ENCODE peak calls at places on chromosomes 4 and X, in four cellular contexts. H is cardiac muscle cell; R is naive thymus-derived CD4-positive, alpha-beta T cell; G is trophoblast cell. U is an unnamed sample.

GRCh38 chr4:172997217-172997609 is 171.4 kb upstream of the GALNT7 start:
- DNase-seq in R (no peak), G (no peak), H (no peak), U (no peak)

GRCh38 chr4:74117024-74117534 is 18.1 kb upstream of the CXCL2 start:
- DNase-seq in R (no peak), H (peak; percentile 97), G (peak; percentile 82), U (peak; percentile 62)

GRCh38 chr4:14348506-14348905 is 653.8 kb upstream of the CPEB2 start:
- DNase-seq in H (peak; percentile 41), G (no peak), R (no peak), U (no peak)

GRCh38 chrX:67614414-67614813 is 70.6 kb downstream of the AR start:
- DNase-seq in G (peak; percentile 1), H (peak; percentile 38), R (no peak), U (no peak)

GRCh38 chr4:145938618-145939177 is at the start of gene ZNF827:
- DNase-seq in R (peak; percentile 68), H (peak; percentile 85), G (peak; percentile 32), U (peak; percentile 44)

GRCh38 chrX:88425739-88426138 is 321.3 kb upstream of the CPXCR1 start:
- DNase-seq in H (no peak), R (no peak), G (peak; percentile 14), U (no peak)

GRCh38 chr4:186942745-186943606 is 219.3 kb upstream of the FAT1 start:
- DNase-seq in H (peak; percentile 70), G (no peak), R (no peak), U (no peak)

GRCh38 chr4:89598602-89599001 is 238.4 kb downstream of the SNCA start:
- DNase-seq in R (peak; percentile 6), H (peak; percentile 17), G (peak; percentile 40), U (no peak)

GRCh38 chr4:106647451-106647850 is 278.9 kb upstream of the GIMD1 start:
- DNase-seq in R (no peak), G (no peak), H (no peak), U (no peak)

GRCh38 chr4:181792641-181793612 is 450.3 kb upstream of the TENM3 start:
- DNase-seq in R (no peak), H (no peak), G (no peak), U (no peak)

GRCh38 chr4:32658019-32658418 is 1937.8 kb downstream of the PCDH7 start:
- DNase-seq in G (no peak), R (no peak), H (no peak), U (no peak)

GRCh38 chr4:93810340-93810992 is 18.1 kb upstream of the ATOH1 start:
- DNase-seq in G (no peak), R (no peak), H (no peak), U (no peak)

DNA sequence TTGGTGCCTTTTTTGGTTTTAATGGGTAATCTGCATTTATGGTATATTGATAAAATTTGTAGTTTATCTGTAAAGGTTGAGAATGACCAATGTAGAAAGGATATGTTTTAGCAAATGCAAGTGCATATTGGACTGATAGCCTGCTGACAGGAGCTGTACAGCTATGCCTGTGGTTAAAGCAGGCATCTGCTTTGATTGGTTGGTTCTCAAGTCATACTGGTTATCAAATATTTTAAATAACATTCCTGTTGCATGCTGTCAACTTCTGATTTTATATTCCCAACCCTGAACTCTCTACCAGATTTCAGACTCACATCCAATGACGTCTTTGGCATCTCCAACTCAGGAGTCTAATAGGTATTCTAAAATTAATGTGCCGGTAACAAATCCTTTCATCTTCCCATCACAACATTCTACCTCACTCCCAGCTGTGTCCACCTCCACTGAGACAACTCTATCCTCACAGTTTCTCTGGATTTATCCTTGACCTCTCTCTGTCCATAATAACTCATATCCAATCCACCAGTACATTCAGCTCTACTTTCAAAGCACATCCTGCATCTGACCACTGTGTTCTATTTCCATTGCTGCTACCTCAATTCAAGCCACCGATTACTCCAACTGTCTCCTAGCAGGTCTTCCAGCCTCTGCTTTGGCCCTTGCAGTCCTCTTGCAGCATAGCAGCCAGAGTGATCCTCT is 125.7 kb downstream of the CAMK2D start:
- DNase-seq in G (no peak), R (no peak), H (peak; percentile 67), U (no peak)
- H3K27ac ChIP-seq in G (no peak overlapping the region), R (no peak overlapping the region), H (no peak overlapping the region), U (no peak overlapping the region)

GRCh38 chrX:48663241-48663640 is 20.4 kb upstream of the WAS start:
- DNase-seq in G (no peak), H (no peak), R (no peak), U (no peak)

GRCh38 chrX:48667504-48667903 is 16.1 kb upstream of the WAS start:
- DNase-seq in R (no peak), G (no peak), H (no peak), U (no peak)

GRCh38 chrX:48665991-48666390 is 17.6 kb upstream of the WAS start:
- DNase-seq in H (peak; percentile 21), R (no peak), G (no peak), U (no peak)

GRCh38 chrX:48666649-48667048 is 16.9 kb upstream of the WAS start:
- DNase-seq in R (no peak), H (no peak), G (no peak), U (no peak)

DNA sequence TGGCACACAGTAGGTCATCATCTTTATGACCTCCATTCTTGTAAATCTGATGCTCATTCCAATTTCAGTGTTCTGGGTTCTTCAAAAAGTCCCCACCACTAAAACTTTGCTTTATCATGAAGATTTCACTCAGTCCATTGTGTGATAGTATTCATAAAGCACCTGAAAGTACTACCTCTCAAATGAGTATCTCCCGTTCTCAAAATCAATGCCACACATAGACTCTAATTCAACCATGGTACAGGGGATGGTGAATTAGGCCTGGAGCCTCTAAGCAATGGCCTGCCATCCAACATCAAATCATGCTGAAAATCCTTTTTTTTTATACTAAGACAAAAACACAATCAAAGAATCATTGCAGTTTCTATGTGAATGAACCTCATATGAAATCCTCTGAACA is 19.4 kb upstream of the WAS start:
- DNase-seq in H (no peak), R (no peak), G (no peak), U (no peak)
- H3K27ac ChIP-seq in H (no peak overlapping the region), R (no peak overlapping the region), G (no peak overlapping the region), U (no peak overlapping the region)

DNA sequence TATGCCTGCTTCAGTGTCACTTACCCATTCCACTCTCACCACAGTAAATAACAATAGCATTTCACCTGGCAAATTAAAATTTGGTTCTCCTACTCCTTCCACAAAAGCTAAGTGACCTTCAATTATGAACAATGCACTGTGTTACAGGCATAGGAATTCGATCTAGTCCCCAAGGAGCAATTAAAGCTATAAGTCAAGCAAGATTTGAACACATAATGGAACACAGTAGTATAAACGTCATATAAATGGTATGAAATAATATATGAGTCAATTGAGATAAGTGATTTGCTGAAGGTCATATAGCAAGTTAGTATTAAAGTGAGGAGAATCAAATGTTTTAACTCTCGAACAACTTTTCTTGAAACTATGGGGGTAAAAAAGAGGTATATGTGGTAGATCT is 65.8 kb downstream of the ARAP2 start:
- DNase-seq in H (no peak), G (no peak), R (no peak), U (no peak)
- H3K27ac ChIP-seq in H (no peak overlapping the region), G (no peak overlapping the region), R (no peak overlapping the region), U (no peak overlapping the region)

GRCh38 chrX:107845625-107846024 is 20.0 kb downstream of the MID2 start:
- DNase-seq in R (no peak), H (no peak), G (no peak), U (no peak)

GRCh38 chrX:107851215-107851614 is 25.5 kb downstream of the MID2 start:
- DNase-seq in H (peak; percentile 55), G (peak; percentile 65), R (no peak), U (no peak)

DNA sequence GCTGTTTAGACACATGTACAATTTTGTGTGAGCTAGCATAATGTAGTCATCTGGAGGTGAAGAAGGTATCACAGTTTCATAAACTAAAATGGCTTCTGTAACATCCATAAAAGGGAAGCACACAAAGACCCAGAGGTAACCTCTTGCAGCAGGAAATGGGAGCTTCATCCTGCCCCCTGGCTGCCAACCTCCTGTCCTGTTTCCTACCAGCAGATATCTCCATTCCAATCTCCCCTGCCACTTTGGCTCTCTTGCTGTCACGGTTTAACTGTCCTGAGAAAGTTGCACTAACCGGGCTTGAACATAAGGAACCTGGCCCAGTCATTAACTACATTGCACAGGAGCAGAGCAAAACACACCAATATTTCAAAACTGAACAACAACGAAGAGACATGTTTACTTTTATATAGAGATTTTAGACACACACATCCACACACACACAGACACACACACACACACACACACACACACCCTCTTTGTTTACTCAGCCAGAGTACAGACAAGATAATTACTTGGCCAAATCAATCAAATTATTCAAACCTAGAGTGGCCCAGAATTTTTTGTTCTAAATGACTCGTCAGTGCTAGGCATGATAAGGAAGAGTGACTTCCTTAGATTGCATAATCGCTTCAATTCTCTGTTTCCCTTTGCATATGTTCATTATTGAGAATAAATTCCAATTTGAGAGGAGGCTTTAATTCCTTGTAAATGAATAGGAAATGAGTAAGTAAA is 24.2 kb downstream of the MID2 start:
- DNase-seq in G (no peak), R (peak; percentile 2), H (no peak), U (no peak)
- H3K27ac ChIP-seq in G (no peak overlapping the region), R (no peak overlapping the region), H (no peak overlapping the region), U (no peak overlapping the region)

GRCh38 chr4:8477676-8478075 is 37.1 kb downstream of the TRMT44 start:
- DNase-seq in G (no peak), R (no peak), H (no peak), U (no peak)

GRCh38 chr4:8477095-8477635 is 36.6 kb downstream of the TRMT44 start:
- DNase-seq in R (no peak), G (no peak), H (no peak), U (no peak)

GRCh38 chr4:8480221-8480620 is 39.6 kb downstream of the TRMT44 start:
- DNase-seq in R (no peak), H (no peak), G (no peak), U (no peak)

GRCh38 chr4:8478371-8478770 is 37.8 kb downstream of the TRMT44 start:
- DNase-seq in G (no peak), R (no peak), H (no peak), U (no peak)

DNA sequence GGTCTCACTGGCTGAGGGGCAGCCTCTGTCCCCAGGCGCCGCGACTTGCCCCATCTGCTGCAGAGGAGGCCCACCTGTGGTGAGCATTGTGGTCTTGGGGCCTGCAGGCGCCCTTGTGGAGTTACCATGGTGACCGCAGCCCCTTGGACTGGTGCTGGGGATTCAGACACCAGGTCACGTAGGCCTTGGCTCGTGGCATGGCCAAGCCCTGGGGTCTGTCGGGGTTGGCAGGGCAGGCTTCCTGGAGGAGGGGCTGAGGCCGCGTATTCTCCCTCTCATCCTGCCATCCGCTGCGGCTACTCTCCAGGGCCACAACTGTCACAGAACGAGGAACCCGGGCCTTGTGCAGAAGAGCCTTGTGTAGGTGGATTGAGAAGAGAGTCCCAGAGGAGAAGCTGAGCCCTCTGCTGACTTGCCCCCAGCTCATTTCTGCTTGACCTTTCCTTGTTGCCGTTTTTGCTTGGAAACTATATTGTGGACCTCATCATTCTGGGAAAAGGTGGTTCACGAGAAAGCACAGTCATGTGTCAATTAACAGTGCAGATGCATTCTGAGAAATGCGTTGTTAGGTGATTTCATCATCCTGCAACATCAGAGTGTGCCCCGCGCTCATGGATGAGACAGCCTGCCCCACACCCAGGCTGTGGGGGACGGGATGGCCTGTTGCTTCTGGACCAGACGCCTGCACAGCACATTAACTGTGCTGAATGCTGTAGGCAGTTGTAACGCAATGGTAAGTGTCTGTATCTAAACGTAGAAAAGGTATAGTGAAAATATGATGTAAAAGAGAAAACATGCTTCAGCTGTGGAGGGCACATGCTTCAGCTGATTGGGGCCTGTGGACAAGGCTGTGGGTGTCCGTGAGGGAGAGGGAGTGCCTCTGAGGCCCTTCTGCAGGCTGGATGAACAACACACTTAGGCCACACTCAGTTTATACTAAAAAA is 38.5 kb downstream of the TRMT44 start:
- DNase-seq in R (no peak), G (peak; percentile 46), H (peak; percentile 12), U (no peak)
- H3K27ac ChIP-seq in R (no peak overlapping the region), G (no peak overlapping the region), H (no peak overlapping the region), U (no peak overlapping the region)

GRCh38 chrX:48891402-48892288 is 5.9 kb downstream of the TIMM17B start:
- DNase-seq in R (peak; percentile 77), H (peak; percentile 94), G (peak; percentile 87), U (peak; percentile 81)
- H3K27ac ChIP-seq in R (peak overlapping the region; percentile 81), H (peak overlapping the region; percentile 51), G (peak overlapping the region; percentile 53), U (no peak overlapping the region)